ENCODE peak calls at places on chromosomes 11 and 22, in eight cellular contexts. One of them, this sample, is unnamed.

GRCh38 chr22:46549565-46549840 is 12.1 kb upstream of the CELSR1 start:
- DNase-seq in endodermal cell: no peak
- DNase-seq in foreskin fibroblast: no peak
- DNase-seq in GM12878: no peak
- DNase-seq in pancreas: no peak
- DNase-seq in CD4-positive, alpha-beta T cell: no peak
- DNase-seq in spleen: peak
- DNase-seq in activated CD8-positive, alpha-beta T cell treated with anti-CD3 and anti-CD28 coated beads for 36 hours: no peak
- DNase-seq in this sample: no peak

GRCh38 chr11:16859651-16860050 is 121.2 kb downstream of the C11orf58 start:
- DNase-seq in pancreas: no peak
- DNase-seq in foreskin fibroblast: no peak
- DNase-seq in spleen: no peak
- DNase-seq in GM12878: no peak
- DNase-seq in CD4-positive, alpha-beta T cell: no peak
- DNase-seq in endodermal cell: no peak
- DNase-seq in activated CD8-positive, alpha-beta T cell treated with anti-CD3 and anti-CD28 coated beads for 36 hours: no peak
- DNase-seq in this sample: no peak

GRCh38 chr22:36256474-36256873 is 3.5 kb downstream of the APOL1 start:
- DNase-seq in activated CD8-positive, alpha-beta T cell treated with anti-CD3 and anti-CD28 coated beads for 36 hours: no peak
- DNase-seq in pancreas: no peak
- DNase-seq in CD4-positive, alpha-beta T cell: no peak
- DNase-seq in GM12878: no peak
- DNase-seq in endodermal cell: no peak
- DNase-seq in foreskin fibroblast: no peak
- DNase-seq in spleen: no peak
- DNase-seq in this sample: no peak

GRCh38 chr11:116162541-116163230 is 610.1 kb downstream of the BUD13 start:
- DNase-seq in foreskin fibroblast: no peak
- DNase-seq in activated CD8-positive, alpha-beta T cell treated with anti-CD3 and anti-CD28 coated beads for 36 hours: no peak
- DNase-seq in CD4-positive, alpha-beta T cell: no peak
- DNase-seq in endodermal cell: peak
- DNase-seq in GM12878: no peak
- DNase-seq in pancreas: no peak
- DNase-seq in spleen: no peak
- DNase-seq in this sample: no peak

GRCh38 chr22:45430871-45431270 is 17.4 kb downstream of the RIBC2 start:
- DNase-seq in endodermal cell: peak
- DNase-seq in foreskin fibroblast: no peak
- DNase-seq in activated CD8-positive, alpha-beta T cell treated with anti-CD3 and anti-CD28 coated beads for 36 hours: no peak
- DNase-seq in spleen: peak
- DNase-seq in pancreas: peak
- DNase-seq in GM12878: no peak
- DNase-seq in CD4-positive, alpha-beta T cell: no peak
- DNase-seq in this sample: no peak

GRCh38 chr11:2276999-2277328 is 6.6 kb upstream of the ASCL2 start:
- DNase-seq in activated CD8-positive, alpha-beta T cell treated with anti-CD3 and anti-CD28 coated beads for 36 hours: no peak
- DNase-seq in spleen: no peak
- DNase-seq in CD4-positive, alpha-beta T cell: no peak
- DNase-seq in GM12878: no peak
- DNase-seq in endodermal cell: peak
- DNase-seq in pancreas: no peak
- DNase-seq in foreskin fibroblast: no peak
- DNase-seq in this sample: peak

GRCh38 chr11:61392991-61393595 is 706 bp downstream of the TMEM216 start:
- DNase-seq in pancreas: no peak
- DNase-seq in activated CD8-positive, alpha-beta T cell treated with anti-CD3 and anti-CD28 coated beads for 36 hours: peak
- DNase-seq in spleen: no peak
- DNase-seq in CD4-positive, alpha-beta T cell: peak
- DNase-seq in GM12878: no peak
- DNase-seq in endodermal cell: peak
- DNase-seq in foreskin fibroblast: no peak
- DNase-seq in this sample: no peak

GRCh38 chr11:837189-837989 is 4.6 kb downstream of the CD151 start:
- DNase-seq in endodermal cell: no peak
- DNase-seq in activated CD8-positive, alpha-beta T cell treated with anti-CD3 and anti-CD28 coated beads for 36 hours: no peak
- DNase-seq in CD4-positive, alpha-beta T cell: no peak
- DNase-seq in foreskin fibroblast: no peak
- DNase-seq in spleen: no peak
- DNase-seq in GM12878: no peak
- DNase-seq in pancreas: no peak
- DNase-seq in this sample: no peak

GRCh38 chr11:116210663-116211062 is 562.1 kb downstream of the BUD13 start:
- DNase-seq in foreskin fibroblast: no peak
- DNase-seq in pancreas: no peak
- DNase-seq in activated CD8-positive, alpha-beta T cell treated with anti-CD3 and anti-CD28 coated beads for 36 hours: no peak
- DNase-seq in CD4-positive, alpha-beta T cell: no peak
- DNase-seq in GM12878: no peak
- DNase-seq in endodermal cell: no peak
- DNase-seq in spleen: no peak
- DNase-seq in this sample: no peak

GRCh38 chr22:45742866-45743450 is 71.3 kb downstream of the ATXN10 start:
- DNase-seq in GM12878: no peak
- DNase-seq in pancreas: no peak
- DNase-seq in foreskin fibroblast: peak
- DNase-seq in activated CD8-positive, alpha-beta T cell treated with anti-CD3 and anti-CD28 coated beads for 36 hours: no peak
- DNase-seq in spleen: no peak
- DNase-seq in endodermal cell: no peak
- DNase-seq in CD4-positive, alpha-beta T cell: no peak
- DNase-seq in this sample: no peak

GRCh38 chr11:113192121-113192925 is 122.1 kb upstream of the TTC12 start:
- DNase-seq in activated CD8-positive, alpha-beta T cell treated with anti-CD3 and anti-CD28 coated beads for 36 hours: no peak
- DNase-seq in pancreas: no peak
- DNase-seq in endodermal cell: no peak
- DNase-seq in CD4-positive, alpha-beta T cell: no peak
- DNase-seq in foreskin fibroblast: peak
- DNase-seq in GM12878: no peak
- DNase-seq in spleen: no peak
- DNase-seq in this sample: no peak

GRCh38 chr11:44126304-44126703 is 30.8 kb downstream of the EXT2 start:
- DNase-seq in foreskin fibroblast: no peak
- DNase-seq in activated CD8-positive, alpha-beta T cell treated with anti-CD3 and anti-CD28 coated beads for 36 hours: no peak
- DNase-seq in CD4-positive, alpha-beta T cell: no peak
- DNase-seq in pancreas: no peak
- DNase-seq in GM12878: no peak
- DNase-seq in endodermal cell: no peak
- DNase-seq in spleen: no peak
- DNase-seq in this sample: no peak

GRCh38 chr11:44130751-44131150 is 35.3 kb downstream of the EXT2 start:
- DNase-seq in spleen: no peak
- DNase-seq in GM12878: no peak
- DNase-seq in pancreas: no peak
- DNase-seq in CD4-positive, alpha-beta T cell: no peak
- DNase-seq in endodermal cell: no peak
- DNase-seq in foreskin fibroblast: no peak
- DNase-seq in activated CD8-positive, alpha-beta T cell treated with anti-CD3 and anti-CD28 coated beads for 36 hours: no peak
- DNase-seq in this sample: no peak

GRCh38 chr11:44125598-44125997 is 30.1 kb downstream of the EXT2 start:
- DNase-seq in activated CD8-positive, alpha-beta T cell treated with anti-CD3 and anti-CD28 coated beads for 36 hours: no peak
- DNase-seq in CD4-positive, alpha-beta T cell: no peak
- DNase-seq in foreskin fibroblast: no peak
- DNase-seq in GM12878: no peak
- DNase-seq in endodermal cell: no peak
- DNase-seq in spleen: no peak
- DNase-seq in pancreas: no peak
- DNase-seq in this sample: no peak

GRCh38 chr11:44128729-44129128 is 33.3 kb downstream of the EXT2 start:
- DNase-seq in endodermal cell: no peak
- DNase-seq in activated CD8-positive, alpha-beta T cell treated with anti-CD3 and anti-CD28 coated beads for 36 hours: no peak
- DNase-seq in spleen: no peak
- DNase-seq in GM12878: no peak
- DNase-seq in CD4-positive, alpha-beta T cell: no peak
- DNase-seq in pancreas: no peak
- DNase-seq in foreskin fibroblast: no peak
- DNase-seq in this sample: no peak

DNA sequence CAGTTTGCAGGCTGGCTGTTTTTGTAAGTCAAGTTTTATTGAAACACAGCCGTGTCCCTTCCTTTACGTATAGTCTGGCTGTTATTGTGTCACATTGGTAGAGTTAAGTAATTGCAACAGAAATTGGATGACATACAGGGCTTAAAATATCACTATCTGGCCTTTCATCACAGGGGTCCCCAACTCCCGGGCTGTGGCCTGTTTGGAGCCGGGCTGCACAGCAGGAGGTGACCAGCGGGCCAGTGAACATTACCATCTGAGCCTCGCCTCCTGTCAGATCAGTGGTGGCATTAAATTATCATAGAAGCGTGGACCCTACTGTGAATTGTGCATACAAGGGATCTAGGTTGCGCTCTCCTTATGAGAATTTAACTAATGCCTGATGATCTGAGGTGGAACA is 31.7 kb downstream of the EXT2 start:
- DNase-seq in foreskin fibroblast: no peak
- DNase-seq in endodermal cell: no peak
- DNase-seq in GM12878: no peak
- DNase-seq in activated CD8-positive, alpha-beta T cell treated with anti-CD3 and anti-CD28 coated beads for 36 hours: no peak
- DNase-seq in pancreas: no peak
- DNase-seq in spleen: no peak
- DNase-seq in CD4-positive, alpha-beta T cell: no peak
- DNase-seq in this sample: no peak
- TF ChIP-seq CTCF in foreskin fibroblast: no peak
- TF ChIP-seq CTCF in endodermal cell: no peak
- TF ChIP-seq CTCF in GM12878: no peak
- TF ChIP-seq CTCF in activated CD8-positive, alpha-beta T cell treated with anti-CD3 and anti-CD28 coated beads for 36 hours: no peak
- TF ChIP-seq CTCF in pancreas: no peak
- TF ChIP-seq CTCF in spleen: no peak
- TF ChIP-seq CTCF in CD4-positive, alpha-beta T cell: no peak
- TF ChIP-seq CTCF in this sample: no peak

DNA sequence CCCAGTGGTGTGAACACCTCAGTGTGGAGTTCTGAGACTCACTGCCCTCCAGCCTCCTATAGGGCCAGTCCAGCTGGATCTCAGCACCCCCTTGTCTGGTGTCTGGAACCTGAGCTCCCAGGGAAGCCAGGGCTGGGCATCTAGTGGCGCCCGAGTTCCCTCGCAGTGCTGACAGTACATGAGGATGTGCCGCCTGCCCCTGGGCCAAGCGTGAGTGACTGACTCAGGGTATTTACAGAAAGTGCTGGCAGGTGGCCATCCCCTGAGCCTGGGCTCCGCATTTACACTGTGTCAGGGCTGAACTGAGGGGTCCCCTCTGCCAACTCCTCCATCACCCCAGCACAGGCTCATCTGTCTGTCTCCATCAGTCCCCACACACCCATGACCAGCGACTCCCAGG is 185.3 kb downstream of the BRD1 start:
- DNase-seq in GM12878: no peak
- DNase-seq in activated CD8-positive, alpha-beta T cell treated with anti-CD3 and anti-CD28 coated beads for 36 hours: no peak
- DNase-seq in spleen: no peak
- DNase-seq in endodermal cell: no peak
- DNase-seq in CD4-positive, alpha-beta T cell: no peak
- DNase-seq in foreskin fibroblast: no peak
- DNase-seq in pancreas: no peak
- DNase-seq in this sample: no peak
- TF ChIP-seq CTCF in GM12878: no peak
- TF ChIP-seq CTCF in activated CD8-positive, alpha-beta T cell treated with anti-CD3 and anti-CD28 coated beads for 36 hours: no peak
- TF ChIP-seq CTCF in spleen: no peak
- TF ChIP-seq CTCF in endodermal cell: no peak
- TF ChIP-seq CTCF in CD4-positive, alpha-beta T cell: no peak
- TF ChIP-seq CTCF in foreskin fibroblast: no peak
- TF ChIP-seq CTCF in pancreas: no peak
- TF ChIP-seq CTCF in this sample: no peak

GRCh38 chr11:120511804-120512726 is 517 bp downstream of the GRIK4 start:
- DNase-seq in CD4-positive, alpha-beta T cell: no peak
- DNase-seq in activated CD8-positive, alpha-beta T cell treated with anti-CD3 and anti-CD28 coated beads for 36 hours: no peak
- DNase-seq in foreskin fibroblast: no peak
- DNase-seq in GM12878: no peak
- DNase-seq in pancreas: no peak
- DNase-seq in endodermal cell: peak
- DNase-seq in spleen: peak
- DNase-seq in this sample: no peak

GRCh38 chr11:120513436-120514315 is 2.1 kb downstream of the GRIK4 start:
- DNase-seq in pancreas: peak
- DNase-seq in foreskin fibroblast: no peak
- DNase-seq in GM12878: no peak
- DNase-seq in spleen: peak
- DNase-seq in CD4-positive, alpha-beta T cell: no peak
- DNase-seq in activated CD8-positive, alpha-beta T cell treated with anti-CD3 and anti-CD28 coated beads for 36 hours: no peak
- DNase-seq in endodermal cell: no peak
- DNase-seq in this sample: no peak

GRCh38 chr11:120511116-120511803 is at the start of gene GRIK4:
- DNase-seq in pancreas: peak
- DNase-seq in activated CD8-positive, alpha-beta T cell treated with anti-CD3 and anti-CD28 coated beads for 36 hours: peak
- DNase-seq in CD4-positive, alpha-beta T cell: peak
- DNase-seq in foreskin fibroblast: peak
- DNase-seq in endodermal cell: peak
- DNase-seq in spleen: peak
- DNase-seq in GM12878: no peak
- DNase-seq in this sample: peak

GRCh38 chr11:120514541-120515121 is 3.1 kb downstream of the GRIK4 start:
- DNase-seq in activated CD8-positive, alpha-beta T cell treated with anti-CD3 and anti-CD28 coated beads for 36 hours: no peak
- DNase-seq in endodermal cell: no peak
- DNase-seq in CD4-positive, alpha-beta T cell: no peak
- DNase-seq in spleen: peak
- DNase-seq in foreskin fibroblast: no peak
- DNase-seq in GM12878: no peak
- DNase-seq in pancreas: peak
- DNase-seq in this sample: no peak

DNA sequence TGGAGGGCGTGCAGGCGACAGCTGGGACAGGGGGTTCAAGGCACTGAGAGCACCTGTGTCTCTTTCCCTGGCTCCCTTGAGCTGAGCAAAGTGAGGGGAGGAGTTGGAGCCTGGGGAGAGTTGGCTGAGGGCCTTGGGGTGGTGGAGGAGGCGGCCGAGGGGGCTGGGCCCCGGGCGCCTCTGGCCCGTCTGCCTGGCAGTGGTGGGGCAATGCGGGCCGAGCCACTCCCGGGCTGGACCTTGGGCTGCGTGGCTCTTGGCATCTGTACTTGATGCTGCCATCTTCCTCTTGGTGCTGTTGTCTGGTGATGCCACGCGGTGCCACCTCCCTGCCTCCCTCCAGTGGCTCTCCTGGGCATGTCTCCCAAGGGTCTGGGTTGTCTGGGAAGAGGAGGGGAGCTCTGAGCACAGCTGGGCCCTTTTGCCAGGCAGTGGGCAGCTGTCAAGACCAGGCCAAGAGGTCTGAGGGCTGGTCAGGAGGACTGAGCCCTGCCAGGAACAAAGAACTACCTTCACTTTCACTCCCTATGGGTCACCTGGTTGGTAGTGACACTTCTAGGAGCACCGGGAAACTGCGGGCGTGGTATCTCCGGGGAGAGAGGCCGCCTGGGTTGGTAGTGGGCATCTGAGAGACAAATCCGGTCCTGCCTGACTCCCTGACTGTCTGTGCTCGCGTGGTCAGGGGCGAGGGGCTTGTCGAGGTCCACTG is 1.3 kb downstream of the GRIK4 start:
- DNase-seq in foreskin fibroblast: no peak
- DNase-seq in GM12878: no peak
- DNase-seq in CD4-positive, alpha-beta T cell: no peak
- DNase-seq in pancreas: no peak
- DNase-seq in spleen: peak
- DNase-seq in endodermal cell: no peak
- DNase-seq in activated CD8-positive, alpha-beta T cell treated with anti-CD3 and anti-CD28 coated beads for 36 hours: no peak
- DNase-seq in this sample: no peak
- TF ChIP-seq CTCF in foreskin fibroblast: no peak
- TF ChIP-seq CTCF in GM12878: no peak
- TF ChIP-seq CTCF in CD4-positive, alpha-beta T cell: no peak
- TF ChIP-seq CTCF in pancreas: no peak
- TF ChIP-seq CTCF in spleen: no peak
- TF ChIP-seq CTCF in endodermal cell: no peak
- TF ChIP-seq CTCF in activated CD8-positive, alpha-beta T cell treated with anti-CD3 and anti-CD28 coated beads for 36 hours: no peak
- TF ChIP-seq CTCF in this sample: no peak

GRCh38 chr11:127791844-127792243 is 791.3 kb upstream of the KIRREL3 start:
- DNase-seq in foreskin fibroblast: no peak
- DNase-seq in spleen: no peak
- DNase-seq in pancreas: no peak
- DNase-seq in GM12878: no peak
- DNase-seq in endodermal cell: peak
- DNase-seq in CD4-positive, alpha-beta T cell: no peak
- DNase-seq in activated CD8-positive, alpha-beta T cell treated with anti-CD3 and anti-CD28 coated beads for 36 hours: no peak
- DNase-seq in this sample: no peak

GRCh38 chr11:127789887-127790286 is 789.3 kb upstream of the KIRREL3 start:
- DNase-seq in pancreas: no peak
- DNase-seq in spleen: no peak
- DNase-seq in endodermal cell: peak
- DNase-seq in foreskin fibroblast: no peak
- DNase-seq in activated CD8-positive, alpha-beta T cell treated with anti-CD3 and anti-CD28 coated beads for 36 hours: peak
- DNase-seq in CD4-positive, alpha-beta T cell: no peak
- DNase-seq in GM12878: no peak
- DNase-seq in this sample: no peak
- TF ChIP-seq CTCF in pancreas: no peak
- TF ChIP-seq CTCF in spleen: no peak
- TF ChIP-seq CTCF in endodermal cell: peak
- TF ChIP-seq CTCF in foreskin fibroblast: no peak
- TF ChIP-seq CTCF in activated CD8-positive, alpha-beta T cell treated with anti-CD3 and anti-CD28 coated beads for 36 hours: no peak
- TF ChIP-seq CTCF in CD4-positive, alpha-beta T cell: no peak
- TF ChIP-seq CTCF in GM12878: no peak
- TF ChIP-seq CTCF in this sample: no peak

This sample was measured in omental fat pad.